ENCODE peak calls at places on chromosomes 7 and 10, in ten cellular contexts. A is transverse colon, T is Peyer's patch, F is left lung, N is PC-3, O is lower lobe of right lung, J is fibroblast of lung, K is pancreas, L is lung, Z is psoas muscle. U is an unnamed sample.

GRCh38 chr7:83824214-83824613 is 175.3 kb upstream of the SEMA3E start:
- DNase-seq in A (no peak), T (no peak), F (no peak), N (peak; percentile 81), O (no peak), J (peak; percentile 37), K (no peak), L (no peak), Z (no peak), U (no peak)

GRCh38 chr10:94545277-94546057 is at the start of gene HELLS:
- DNase-seq in A (peak; percentile 84), T (peak; percentile 88), F (peak; percentile 81), N (peak; percentile 88), O (peak; percentile 79), J (peak; percentile 87), K (peak; percentile 91), L (peak; percentile 80), Z (peak; percentile 76), U (peak; percentile 58)

GRCh38 chr7:21371371-21371770 is 56.5 kb upstream of the SP4 start:
- DNase-seq in A (no peak), T (no peak), F (no peak), N (no peak), O (no peak), J (no peak), K (no peak), L (no peak), Z (no peak), U (no peak)

GRCh38 chr7:20021834-20022233 is 195.3 kb downstream of the MACC1 start:
- DNase-seq in A (no peak), T (no peak), F (no peak), N (no peak), O (no peak), J (no peak), K (no peak), L (no peak), Z (no peak), U (no peak)

GRCh38 chr7:104272767-104273384 is 55.5 kb upstream of the LHFPL3 start:
- DNase-seq in A (no peak), T (no peak), F (no peak), N (peak; percentile 56), O (no peak), J (peak; percentile 50), K (peak; percentile 13), L (no peak), Z (no peak), U (no peak)

GRCh38 chr7:22853674-22854157 is 31.1 kb upstream of the TOMM7 start:
- DNase-seq in A (peak; percentile 36), T (peak; percentile 70), F (peak; percentile 38), N (peak; percentile 34), O (no peak), J (no peak), K (no peak), L (no peak), Z (no peak), U (peak; percentile 40)

GRCh38 chr10:126098216-126098561 is 201.8 kb downstream of the FANK1 start:
- DNase-seq in A (no peak), T (no peak), F (no peak), N (no peak), O (no peak), J (no peak), K (no peak), L (no peak), Z (no peak), U (no peak)

GRCh38 chr10:31999261-31999660 is 57.0 kb downstream of the KIF5B start:
- DNase-seq in A (no peak), T (no peak), F (no peak), N (no peak), O (no peak), J (no peak), K (no peak), L (no peak), Z (no peak), U (no peak)

GRCh38 chr10:124153601-124153930 is 60.2 kb upstream of the CHST15 start:
- DNase-seq in A (no peak), T (no peak), F (no peak), N (no peak), O (no peak), J (no peak), K (no peak), L (no peak), Z (no peak), U (no peak)

GRCh38 chr7:143362126-143362961 is at the start of gene FAM131B:
- DNase-seq in A (no peak), T (peak; percentile 51), F (no peak), N (no peak), O (peak; percentile 55), J (no peak), K (no peak), L (no peak), Z (no peak), U (peak; percentile 50)

GRCh38 chr7:80098795-80099194 is 35.8 kb upstream of the GNAI1 start:
- DNase-seq in A (no peak), T (no peak), F (no peak), N (no peak), O (no peak), J (no peak), K (no peak), L (no peak), Z (no peak), U (no peak)

GRCh38 chr10:132589015-132589414 is 51.4 kb downstream of the INPP5A start:
- DNase-seq in A (no peak), T (peak; percentile 45), F (no peak), N (no peak), O (no peak), J (no peak), K (no peak), L (no peak), Z (no peak), U (no peak)

GRCh38 chr7:158765020-158765419 is 60.4 kb upstream of the NCAPG2 start:
- DNase-seq in A (no peak), T (no peak), F (no peak), N (no peak), O (no peak), J (no peak), K (no peak), L (no peak), Z (no peak), U (no peak)

GRCh38 chr7:24980695-24981543 is 941 bp upstream of the OSBPL3 start:
- DNase-seq in A (peak; percentile 52), T (peak; percentile 67), F (peak; percentile 58), N (peak; percentile 35), O (peak; percentile 53), J (peak; percentile 74), K (peak; percentile 28), L (peak; percentile 35), Z (no peak), U (peak; percentile 6)

GRCh38 chr10:3426190-3426845 is 253.7 kb upstream of the PITRM1 start:
- DNase-seq in A (peak; percentile 26), T (no peak), F (no peak), N (peak; percentile 75), O (no peak), J (peak; percentile 89), K (no peak), L (no peak), Z (no peak), U (no peak)

GRCh38 chr7:93262535-93262934 is 30.4 kb downstream of the VPS50 start:
- DNase-seq in A (no peak), T (no peak), F (no peak), N (no peak), O (no peak), J (no peak), K (no peak), L (no peak), Z (no peak), U (no peak)

DNA sequence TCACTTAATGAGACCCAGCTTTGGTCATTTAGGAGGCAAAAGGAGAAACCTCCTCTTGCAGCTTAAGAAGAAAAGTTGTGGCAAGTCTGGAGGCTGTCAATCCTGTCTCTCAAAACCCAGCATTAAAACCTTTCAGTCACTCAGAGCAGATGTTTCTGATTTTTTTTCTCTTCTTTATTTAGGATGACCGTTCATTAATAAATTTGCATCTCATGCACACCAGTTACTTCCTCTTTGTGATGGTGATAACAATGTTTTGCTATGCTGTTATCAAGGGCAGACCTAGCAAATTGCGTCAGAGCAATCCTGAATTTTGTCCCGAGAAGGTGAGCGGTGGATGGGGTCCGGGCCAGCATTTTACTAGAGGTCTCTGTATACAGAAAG is 32.0 kb downstream of the TMEM248 start:
- DNase-seq in A (no peak), T (no peak), F (no peak), N (no peak), O (no peak), J (no peak), K (no peak), L (no peak), Z (no peak), U (no peak)
- H3K27me3 ChIP-seq in A (no peaks in the 10 kb centered on the region), T (no peaks in the 10 kb centered on the region), F (no peaks in the 10 kb centered on the region), N (no peaks in the 10 kb centered on the region), O (no peaks in the 10 kb centered on the region), J (no peaks in the 10 kb centered on the region), K (no peaks in the 10 kb centered on the region), L (no peaks in the 10 kb centered on the region), Z (no peaks in the 10 kb centered on the region), U (no peaks in the 10 kb centered on the region)

GRCh38 chr10:82378146-82378545 is 503.2 kb downstream of the NRG3 start:
- DNase-seq in A (no peak), T (no peak), F (peak; percentile 49), N (no peak), O (no peak), J (peak; percentile 65), K (peak; percentile 73), L (peak; percentile 56), Z (no peak), U (no peak)

GRCh38 chr10:82383350-82383749 is 508.4 kb downstream of the NRG3 start:
- DNase-seq in A (no peak), T (no peak), F (no peak), N (no peak), O (no peak), J (no peak), K (no peak), L (no peak), Z (no peak), U (no peak)

DNA sequence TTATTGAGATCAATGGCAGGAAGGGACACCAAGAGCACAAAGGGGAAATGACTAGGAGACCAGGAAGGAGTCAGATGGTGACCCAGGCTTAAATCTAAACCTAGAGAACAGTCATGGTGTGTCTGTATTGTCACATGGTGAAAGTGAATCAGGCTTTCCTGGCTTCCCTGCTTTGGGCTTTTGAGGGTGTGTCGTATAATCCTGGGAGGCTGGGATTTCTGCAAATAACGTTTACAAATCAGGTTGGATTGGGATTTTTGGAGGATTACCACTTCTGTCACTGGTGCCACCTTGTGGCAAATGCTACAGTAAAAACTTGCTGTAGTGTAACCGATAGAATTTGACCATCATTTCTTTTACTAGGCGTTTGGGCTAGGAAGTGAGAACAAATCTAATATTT is 502.6 kb downstream of the NRG3 start:
- DNase-seq in A (no peak), T (no peak), F (no peak), N (no peak), O (no peak), J (peak; percentile 13), K (peak; percentile 24), L (no peak), Z (no peak), U (no peak)
- TF ChIP-seq CTCF in A (no peak), T (no peak), F (peak; percentile 12), N (no peak), O (peak; percentile 41), J (no peak), K (no peak), L (no peak), Z (no peak), U (no peak)

GRCh38 chr7:132205515-132205914 is 370.8 kb downstream of the PLXNA4 start:
- DNase-seq in A (no peak), T (no peak), F (no peak), N (no peak), O (no peak), J (no peak), K (no peak), L (no peak), Z (no peak), U (no peak)
- H3K27ac ChIP-seq in A (no peak overlapping the region), T (no peak overlapping the region), F (no peak overlapping the region), N (no peak overlapping the region), O (no peak overlapping the region), J (no peak overlapping the region), K (no peak overlapping the region), L (no peak overlapping the region), Z (no peak overlapping the region), U (no peak overlapping the region)

GRCh38 chr10:58516118-58516517 is 3.4 kb downstream of the BICC1 start:
- DNase-seq in A (no peak), T (no peak), F (no peak), N (peak; percentile 82), O (no peak), J (no peak), K (no peak), L (no peak), Z (no peak), U (no peak)
- H3K27me3 ChIP-seq in A (peaks cover 21% of the 10 kb centered on the region), T (no peaks in the 10 kb centered on the region), F (peaks cover 9% of the 10 kb centered on the region), N (peaks cover 42% of the 10 kb centered on the region), O (peaks cover 28% of the 10 kb centered on the region), J (no peaks in the 10 kb centered on the region), K (peaks cover 10% of the 10 kb centered on the region), L (no peaks in the 10 kb centered on the region), Z (peaks cover 5% of the 10 kb centered on the region), U (peaks cover 53% of the 10 kb centered on the region)